ENCODE peak calls at places on chromosomes 11 and 22, in ten cellular contexts. A is fibroblast of lung, Z is heart right ventricle, M is IMR-90, X is SK-N-SH, P is Caco-2, K is glutamatergic neuron, L is HFF-Myc, S is A549, H is thoracic aorta. Q is an unnamed sample.

GRCh38 chr11:72725731-72726042 is 26.5 kb downstream of the ARAP1 start:
- DNase-seq in K (no peak), X (no peak), P (no peak), L (no peak), A (no peak), S (no peak), M (no peak), Z (no peak), H (no peak), Q (no peak)

GRCh38 chr11:35655856-35656255 is 6.7 kb upstream of the TRIM44 start:
- DNase-seq in P (no peak), Z (no peak), M (no peak), A (no peak), H (no peak), S (no peak), L (no peak), X (no peak), K (no peak), Q (no peak)

GRCh38 chr11:131696584-131697120 is 326.2 kb downstream of the NTM start:
- DNase-seq in K (no peak), H (no peak), P (no peak), M (no peak), X (no peak), A (peak), L (no peak), S (no peak), Z (no peak), Q (no peak)

GRCh38 chr22:46108564-46109473 is 41.5 kb upstream of the PPARA start:
- DNase-seq in M (peak), S (peak), A (peak), H (no peak), P (peak), X (peak), K (no peak), L (no peak), Z (peak), Q (no peak)

GRCh38 chr11:114089748-114090147 is 30.2 kb downstream of the ZBTB16 start:
- DNase-seq in S (no peak), K (no peak), Z (peak), L (no peak), A (no peak), P (no peak), X (no peak), H (no peak), M (no peak), Q (no peak)

GRCh38 chr11:76587810-76588454 is 82.6 kb downstream of the LRRC32 start:
- DNase-seq in A (no peak), K (no peak), X (peak), Z (no peak), M (peak), H (no peak), L (no peak), P (no peak), S (no peak), Q (no peak)

GRCh38 chr22:38348751-38349496 is 31.7 kb upstream of the CSNK1E start:
- DNase-seq in L (no peak), A (no peak), K (no peak), S (no peak), X (no peak), H (no peak), M (no peak), Z (no peak), P (no peak), Q (no peak)

GRCh38 chr11:66864924-66865697 is 8.2 kb downstream of the LRFN4 start:
- DNase-seq in A (no peak), P (no peak), M (no peak), K (peak), L (no peak), Z (no peak), S (no peak), X (no peak), H (no peak), Q (no peak)

GRCh38 chr11:128283445-128283844 is 303.9 kb downstream of the ETS1 start:
- DNase-seq in S (no peak), X (no peak), M (peak), P (no peak), H (no peak), L (no peak), K (no peak), A (peak), Z (no peak), Q (no peak)

GRCh38 chr22:42065408-42066132 is 5.0 kb downstream of the NAGA start:
- DNase-seq in A (no peak), L (no peak), Z (no peak), S (no peak), M (no peak), P (no peak), H (no peak), K (no peak), X (no peak), Q (no peak)

GRCh38 chr11:63905179-63905578 is 11.8 kb downstream of the RCOR2 start:
- DNase-seq in Z (no peak), M (peak), P (no peak), A (no peak), S (no peak), L (no peak), H (no peak), K (no peak), X (no peak), Q (no peak)

GRCh38 chr11:15313862-15314261 is 199.1 kb downstream of the INSC start:
- DNase-seq in M (no peak), K (no peak), P (no peak), L (no peak), A (no peak), S (no peak), X (no peak), H (no peak), Z (no peak), Q (no peak)

GRCh38 chr11:133943950-133944698 is 12.6 kb downstream of the IGSF9B start:
- DNase-seq in L (no peak), H (no peak), K (no peak), Z (no peak), A (no peak), S (no peak), M (no peak), P (no peak), X (no peak), Q (no peak)

GRCh38 chr11:8777907-8778767 is 95.5 kb downstream of the RPL27A start:
- DNase-seq in Z (peak), S (no peak), X (no peak), L (no peak), A (peak), H (peak), K (no peak), P (no peak), M (peak), Q (peak)

GRCh38 chr11:107706531-107706930 is 5.3 kb downstream of the SLN start:
- DNase-seq in Z (no peak), P (no peak), M (no peak), X (no peak), H (no peak), L (no peak), S (no peak), A (peak), K (no peak), Q (no peak)

GRCh38 chr11:76669901-76670474 is 559 bp downstream of the LRRC32 start:
- DNase-seq in P (no peak), L (no peak), X (no peak), A (peak), Z (peak), M (peak), K (no peak), S (no peak), H (peak), Q (no peak)

GRCh38 chr22:17109113-17109865 is 11.9 kb downstream of the TMEM121B start:
- DNase-seq in Z (no peak), M (no peak), S (no peak), H (no peak), P (no peak), X (no peak), K (no peak), L (no peak), A (no peak), Q (no peak)

GRCh38 chr11:63536669-63537292 is at the start of gene PLAAT4:
- DNase-seq in Z (peak), M (peak), S (no peak), P (no peak), K (no peak), H (no peak), A (peak), L (no peak), X (no peak), Q (peak)

GRCh38 chr11:4887591-4887990 is 5.9 kb downstream of the OR51T1 start:
- DNase-seq in A (no peak), H (no peak), P (no peak), X (no peak), S (no peak), K (no peak), L (no peak), Z (no peak), M (no peak), Q (no peak)

GRCh38 chr11:4886186-4886585 is 4.5 kb downstream of the OR51T1 start:
- DNase-seq in M (no peak), K (no peak), P (no peak), X (no peak), S (no peak), Z (no peak), L (no peak), A (no peak), H (no peak), Q (no peak)

GRCh38 chr11:4890279-4890678 is 8.6 kb downstream of the OR51T1 start:
- DNase-seq in L (no peak), X (no peak), S (no peak), P (no peak), K (no peak), A (peak), Z (no peak), M (peak), H (no peak), Q (no peak)

GRCh38 chr11:4891996-4892640 is 10.4 kb downstream of the OR51T1 start:
- DNase-seq in S (no peak), X (no peak), H (no peak), L (peak), A (peak), K (no peak), P (no peak), Z (no peak), M (peak), Q (no peak)
- TF ChIP-seq CTCF in S (no peak), X (peak), H (no peak), L (no peak), A (peak), K (peak), P (peak), Z (no peak), M (no peak), Q (no peak)

DNA sequence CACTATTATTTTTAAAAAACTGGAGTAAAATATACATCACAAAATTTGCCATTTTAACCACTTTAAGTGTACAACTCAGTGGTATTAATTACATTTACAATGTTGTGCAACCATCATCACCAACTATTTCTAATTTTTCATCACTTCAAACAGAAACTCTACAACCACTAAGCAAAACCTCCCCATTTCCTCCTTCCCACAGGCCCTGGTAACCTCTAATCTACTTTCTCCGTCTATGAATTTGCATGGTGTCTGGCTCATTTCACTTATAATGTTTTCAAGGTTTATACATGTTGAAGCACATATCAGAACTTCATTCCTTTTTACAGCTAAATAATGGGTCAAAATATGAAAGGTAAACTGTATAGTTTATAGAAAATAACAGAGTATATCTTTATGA is 24.4 kb downstream of the DDI1 start:
- DNase-seq in S (no peak), A (no peak), M (no peak), Z (no peak), H (no peak), K (no peak), P (no peak), X (no peak), L (no peak), Q (no peak)
- TF ChIP-seq CTCF in S (no peak), A (no peak), M (no peak), Z (no peak), H (no peak), K (no peak), P (no peak), X (no peak), L (no peak), Q (no peak)

GRCh38 chr11:44681698-44682097 is 45.1 kb upstream of the TSPAN18 start:
- DNase-seq in L (no peak), X (no peak), S (no peak), P (no peak), Z (no peak), K (no peak), H (no peak), M (peak), A (peak), Q (no peak)
- TF ChIP-seq CTCF in L (no peak), X (no peak), S (no peak), P (no peak), Z (no peak), K (no peak), H (no peak), M (no peak), A (no peak), Q (no peak)

GRCh38 chr22:29480512-29481264 is 670 bp downstream of the NEFH start:
- DNase-seq in M (peak), L (no peak), K (peak), H (no peak), X (peak), P (no peak), A (peak), S (no peak), Z (peak), Q (no peak)
- TF ChIP-seq CTCF in M (no peak), L (peak), K (no peak), H (no peak), X (no peak), P (no peak), A (no peak), S (no peak), Z (no peak), Q (no peak)

DNA sequence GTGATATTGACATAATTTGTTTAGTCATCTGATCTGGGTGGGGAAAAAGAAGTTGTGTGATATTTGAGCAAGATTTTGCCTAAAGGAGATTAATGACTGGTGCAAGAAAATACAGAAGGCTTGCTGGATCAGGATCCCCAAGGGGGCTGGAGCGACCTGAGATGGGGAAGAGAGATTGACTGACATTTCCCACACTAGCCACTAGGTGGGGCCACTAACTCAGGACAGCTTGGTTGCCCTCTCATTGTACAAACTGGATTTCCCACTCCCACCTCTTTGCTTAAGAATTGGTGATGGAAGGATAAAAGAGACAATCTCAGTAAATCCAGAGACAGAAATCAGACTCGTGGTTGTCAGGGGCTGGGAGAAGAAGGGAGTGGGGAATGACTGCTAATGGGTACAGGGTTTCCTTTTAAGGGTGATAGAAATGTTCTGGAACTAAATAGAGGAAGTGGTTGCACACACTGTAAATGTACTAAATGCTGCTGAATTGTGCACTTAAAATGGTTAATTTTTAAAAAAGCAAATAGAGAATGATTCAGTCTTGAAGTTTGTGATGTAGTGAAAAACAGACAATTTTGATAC is 50.7 kb downstream of the CTTN start:
- DNase-seq in K (peak), P (no peak), X (no peak), H (no peak), L (no peak), A (no peak), Z (no peak), S (peak), M (no peak), Q (no peak)
- TF ChIP-seq CTCF in K (peak), P (peak), X (peak), H (no peak), L (peak), A (peak), Z (peak), S (peak), M (peak), Q (peak)

GRCh38 chr11:69377029-69377952 is 83.3 kb downstream of the MYEOV start:
- DNase-seq in A (no peak), P (peak), M (no peak), H (no peak), Z (no peak), L (no peak), K (no peak), S (peak), X (no peak), Q (no peak)
- TF ChIP-seq CTCF in A (no peak), P (no peak), M (no peak), H (no peak), Z (no peak), L (no peak), K (no peak), S (no peak), X (no peak), Q (no peak)

GRCh38 chr22:22590136-22590891 is 31.2 kb upstream of the PRAME start:
- DNase-seq in A (no peak), H (no peak), M (no peak), X (no peak), L (no peak), S (no peak), Z (no peak), P (no peak), K (no peak), Q (no peak)

GRCh38 chr22:22593250-22593649 is 34.2 kb upstream of the PRAME start:
- DNase-seq in M (no peak), L (no peak), A (no peak), Z (no peak), P (no peak), H (no peak), X (no peak), K (no peak), S (no peak), Q (no peak)

GRCh38 chr22:22588485-22589164 is 29.6 kb upstream of the PRAME start:
- DNase-seq in H (no peak), X (no peak), M (no peak), A (no peak), Z (no peak), K (no peak), L (no peak), P (no peak), S (no peak), Q (no peak)

GRCh38 chr22:22593964-22594656 is 35.0 kb upstream of the PRAME start:
- DNase-seq in Z (peak), K (peak), A (peak), X (peak), L (no peak), M (peak), S (peak), P (no peak), H (no peak), Q (peak)

GRCh38 chr22:22591348-22592299 is 32.6 kb upstream of the PRAME start:
- DNase-seq in K (no peak), M (peak), L (no peak), H (no peak), Z (no peak), A (peak), S (peak), X (no peak), P (no peak), Q (no peak)
- TF ChIP-seq CTCF in K (peak), M (no peak), L (no peak), H (no peak), Z (no peak), A (peak), S (no peak), X (peak), P (no peak), Q (no peak)

GRCh38 chr11:19116971-19117759 is at the start of gene ZDHHC13:
- DNase-seq in L (peak), X (peak), K (peak), Z (peak), S (peak), P (peak), M (peak), A (peak), H (peak), Q (peak)
- TF ChIP-seq CTCF in L (peak), X (peak), K (no peak), Z (peak), S (peak), P (peak), M (peak), A (peak), H (no peak), Q (peak)

Q was measured in GM10248.